ENCODE peak calls at places on chromosome 10, in four cellular contexts. One of them, this sample, is unnamed.

GRCh38 chr10:14750900-14751575 is 23.7 kb downstream of the FAM107B start:
- DNase-seq in HepG2: no peak
- DNase-seq in K562: no peak
- DNase-seq in H1: no peak
- DNase-seq in this sample: no peak

GRCh38 chr10:50614444-50615137 is 9.2 kb downstream of the SGMS1 start:
- DNase-seq in HepG2: peak; percentile 53
- DNase-seq in K562: peak; percentile 65
- DNase-seq in H1: no peak
- DNase-seq in this sample: no peak

GRCh38 chr10:22341936-22342222 is 3.4 kb upstream of the SPAG6 start:
- DNase-seq in HepG2: no peak
- DNase-seq in K562: no peak
- DNase-seq in H1: no peak
- DNase-seq in this sample: no peak

GRCh38 chr10:29773675-29774091 is 138.9 kb upstream of the SVIL start:
- DNase-seq in HepG2: no peak
- DNase-seq in K562: no peak
- DNase-seq in H1: no peak
- DNase-seq in this sample: no peak

GRCh38 chr10:132192076-132192975 is 5.6 kb downstream of the DPYSL4 start:
- DNase-seq in HepG2: no peak
- DNase-seq in K562: no peak
- DNase-seq in H1: no peak
- DNase-seq in this sample: no peak

GRCh38 chr10:28875535-28876208 is 198.4 kb downstream of the BAMBI start:
- DNase-seq in HepG2: peak; percentile 73
- DNase-seq in K562: no peak
- DNase-seq in H1: peak; percentile 15
- DNase-seq in this sample: no peak

GRCh38 chr10:97589479-97589878 is at the start of gene C10orf62:
- DNase-seq in HepG2: no peak
- DNase-seq in K562: no peak
- DNase-seq in H1: no peak
- DNase-seq in this sample: no peak

GRCh38 chr10:927131-927530 is 4.4 kb downstream of the LARP4B start:
- DNase-seq in HepG2: no peak
- DNase-seq in K562: no peak
- DNase-seq in H1: no peak
- DNase-seq in this sample: no peak

GRCh38 chr10:4307784-4308364 is 518.1 kb upstream of the AKR1E2 start:
- DNase-seq in HepG2: no peak
- DNase-seq in K562: no peak
- DNase-seq in H1: no peak
- DNase-seq in this sample: no peak

GRCh38 chr10:63156236-63156635 is 23.1 kb downstream of the NRBF2 start:
- DNase-seq in HepG2: no peak
- DNase-seq in K562: no peak
- DNase-seq in H1: no peak
- DNase-seq in this sample: no peak

GRCh38 chr10:7984896-7985295 is 69.6 kb upstream of the GATA3 start:
- DNase-seq in HepG2: no peak
- DNase-seq in K562: no peak
- DNase-seq in H1: no peak
- DNase-seq in this sample: no peak

GRCh38 chr10:22325948-22326702 is 5.2 kb downstream of the BMI1 start:
- DNase-seq in HepG2: no peak
- DNase-seq in K562: no peak
- DNase-seq in H1: no peak
- DNase-seq in this sample: no peak

GRCh38 chr10:72524489-72524888 is 101.4 kb downstream of the MICU1 start:
- DNase-seq in HepG2: no peak
- DNase-seq in K562: no peak
- DNase-seq in H1: no peak
- DNase-seq in this sample: no peak

GRCh38 chr10:45000764-45001381 is at the start of gene ZNF22:
- DNase-seq in HepG2: no peak
- DNase-seq in K562: peak; percentile 95
- DNase-seq in H1: no peak
- DNase-seq in this sample: no peak
- TF ChIP-seq BRCA1 in HepG2: no peak
- TF ChIP-seq BRCA1 in K562: peak; percentile 71
- TF ChIP-seq BRCA1 in H1: no peak
- TF ChIP-seq BRCA1 in this sample: no peak

GRCh38 chr10:133195611-133196010 is 34.4 kb upstream of the UTF1 start:
- DNase-seq in HepG2: no peak
- DNase-seq in K562: no peak
- DNase-seq in H1: no peak
- DNase-seq in this sample: no peak

GRCh38 chr10:133196221-133196920 is 33.6 kb upstream of the UTF1 start:
- DNase-seq in HepG2: no peak
- DNase-seq in K562: peak; percentile 27
- DNase-seq in H1: no peak
- DNase-seq in this sample: no peak

GRCh38 chr10:133198206-133198605 is 31.8 kb upstream of the UTF1 start:
- DNase-seq in HepG2: no peak
- DNase-seq in K562: no peak
- DNase-seq in H1: no peak
- DNase-seq in this sample: no peak

GRCh38 chr10:133197786-133198185 is 32.2 kb upstream of the UTF1 start:
- DNase-seq in HepG2: no peak
- DNase-seq in K562: no peak
- DNase-seq in H1: no peak
- DNase-seq in this sample: no peak

GRCh38 chr10:133196936-133197758 is 32.9 kb upstream of the UTF1 start:
- DNase-seq in HepG2: no peak
- DNase-seq in K562: no peak
- DNase-seq in H1: no peak
- DNase-seq in this sample: no peak
- TF ChIP-seq BRCA1 in HepG2: no peak
- TF ChIP-seq BRCA1 in K562: no peak
- TF ChIP-seq BRCA1 in H1: no peak
- TF ChIP-seq BRCA1 in this sample: no peak

DNA sequence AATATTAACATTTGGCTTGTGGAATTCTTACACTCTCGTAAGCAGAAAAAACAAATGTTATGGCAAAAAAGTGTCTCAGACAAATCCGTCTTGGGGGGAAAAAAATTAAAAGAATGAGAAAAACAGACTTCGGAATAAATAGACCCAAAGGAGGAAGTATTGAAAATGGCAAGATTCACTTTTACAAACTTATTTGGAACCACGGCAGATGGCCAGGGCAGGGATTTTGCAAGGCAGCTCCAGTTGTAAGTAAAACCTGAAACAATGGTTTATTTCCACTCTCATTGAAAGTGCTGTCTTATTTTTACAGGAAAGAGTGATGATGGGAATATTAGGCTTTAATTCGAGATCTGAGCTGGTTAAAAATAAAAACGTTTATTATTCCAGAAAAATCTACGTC is 1.5 kb upstream of the ZNF438 start:
- DNase-seq in HepG2: no peak
- DNase-seq in K562: no peak
- DNase-seq in H1: no peak
- DNase-seq in this sample: no peak
- TF ChIP-seq BRCA1 in HepG2: no peak
- TF ChIP-seq BRCA1 in K562: no peak
- TF ChIP-seq BRCA1 in H1: no peak
- TF ChIP-seq BRCA1 in this sample: no peak

DNA sequence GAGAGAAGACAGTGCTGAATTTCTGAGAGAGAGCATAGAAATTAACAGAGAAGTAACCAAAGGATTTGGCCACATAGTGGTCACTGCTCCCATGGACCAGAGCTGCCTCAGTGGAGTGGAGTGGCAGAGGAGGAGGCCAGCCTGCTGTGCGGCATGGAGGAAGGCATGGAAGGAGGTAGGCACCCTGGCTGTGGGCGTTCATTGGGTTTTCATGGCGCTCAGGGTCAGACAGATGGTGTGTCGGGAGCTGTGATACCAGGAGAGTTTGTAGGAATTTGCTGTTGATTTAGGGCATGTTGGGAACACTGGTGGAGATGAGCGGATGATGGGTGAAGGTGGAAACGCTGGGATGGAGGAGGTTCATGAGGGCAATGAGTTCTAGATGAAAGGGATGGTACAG is 78.9 kb upstream of the INSYN2A start:
- DNase-seq in HepG2: no peak
- DNase-seq in K562: no peak
- DNase-seq in H1: no peak
- DNase-seq in this sample: no peak
- TF ChIP-seq BRCA1 in HepG2: no peak
- TF ChIP-seq BRCA1 in K562: no peak
- TF ChIP-seq BRCA1 in H1: no peak
- TF ChIP-seq BRCA1 in this sample: no peak